ENCODE peak calls at places on chromosome 16, in six cellular contexts. J is H1, X is tibial artery, P is Caco-2, C is HTR-8/SVneo, I is GM06990. K is an unnamed sample.

GRCh38 chr16:68760671-68761275 is 23.7 kb downstream of the CDH1 start:
- DNase-seq in I (peak), C (peak), J (no peak), X (no peak), P (no peak), K (peak)

GRCh38 chr16:75541236-75541635 is 5.3 kb upstream of the CHST5 start:
- DNase-seq in I (no peak), C (no peak), P (no peak), X (no peak), J (no peak), K (peak)

GRCh38 chr16:27642753-27643152 is 92.8 kb downstream of the KATNIP start:
- DNase-seq in X (no peak), C (no peak), P (no peak), J (peak), I (no peak), K (no peak)

GRCh38 chr16:50308237-50308965 is 42.0 kb downstream of the ADCY7 start:
- DNase-seq in J (peak), I (no peak), P (no peak), C (no peak), X (no peak), K (no peak)

GRCh38 chr16:57647136-57647875 is 18.9 kb downstream of the ADGRG1 start:
- DNase-seq in J (no peak), C (peak), I (no peak), P (no peak), X (no peak), K (no peak)

GRCh38 chr16:23373436-23374219 is 71.5 kb downstream of the SCNN1B start:
- DNase-seq in P (no peak), I (no peak), X (no peak), J (no peak), C (no peak), K (no peak)

GRCh38 chr16:84527486-84528269 is 23.2 kb upstream of the MEAK7 start:
- DNase-seq in C (no peak), P (no peak), X (peak), J (no peak), I (no peak), K (no peak)

GRCh38 chr16:4381072-4381934 is 9.7 kb downstream of the VASN start:
- DNase-seq in J (no peak), X (no peak), C (no peak), P (no peak), I (no peak), K (no peak)

GRCh38 chr16:86899757-86900156 is 321.4 kb downstream of the FOXL1 start:
- DNase-seq in I (no peak), P (no peak), C (peak), X (no peak), J (no peak), K (no peak)

GRCh38 chr16:54283735-54284318 is 2.8 kb downstream of the IRX3 start:
- DNase-seq in I (no peak), X (no peak), C (no peak), P (peak), J (peak), K (no peak)

GRCh38 chr16:23256440-23256839 is 45.7 kb upstream of the SCNN1B start:
- DNase-seq in P (no peak), X (no peak), C (no peak), J (no peak), I (no peak), K (no peak)